ENCODE peak calls at places on chromosome 16, in four cellular contexts. O, B, G and M are unnamed samples.

GRCh38 chr16:3737181-3737580 is 19.9 kb upstream of the TRAP1 start:
- DNase-seq in O (no peak), B (no peak), G (no peak), M (no peak)

GRCh38 chr16:82192665-82193064 is 22.6 kb upstream of the MPHOSPH6 start:
- DNase-seq in B (no peak), G (peak), O (peak), M (no peak)

GRCh38 chr16:65763640-65764305 is 602.7 kb upstream of the CDH5 start:
- DNase-seq in B (no peak), O (no peak), G (no peak), M (no peak)

GRCh38 chr16:11819798-11820197 is 22.7 kb upstream of the ZC3H7A start:
- DNase-seq in O (no peak), B (no peak), G (no peak), M (no peak)

GRCh38 chr16:51540259-51540658 is 389.2 kb upstream of the SALL1 start:
- DNase-seq in B (no peak), G (no peak), O (no peak), M (no peak)

GRCh38 chr16:66324785-66325184 is 41.7 kb upstream of the CDH5 start:
- DNase-seq in G (no peak), O (no peak), B (no peak), M (no peak)

GRCh38 chr16:11175850-11176341 is 80.1 kb downstream of the SOCS1 start:
- DNase-seq in O (no peak), G (no peak), B (no peak), M (no peak)

GRCh38 chr16:10514369-10515055 is 65.9 kb downstream of the EMP2 start:
- DNase-seq in B (peak), G (peak), O (no peak), M (peak)

GRCh38 chr16:87956771-87957279 is 5.6 kb downstream of the BANP start:
- DNase-seq in B (no peak), G (no peak), O (no peak), M (no peak)

GRCh38 chr16:85259115-85259830 is 147.0 kb upstream of the CIBAR2 start:
- DNase-seq in G (no peak), B (no peak), O (no peak), M (no peak)